ENCODE peak calls at places on chromosomes 12 and 14, in eight cellular contexts. K, C, J, X, V, F, O and D are unnamed samples.

GRCh38 chr14:69612014-69612758 is 790 bp downstream of the SUSD6 start:
- DNase-seq in K (peak; percentile 69), C (peak; percentile 68), J (no peak), X (no peak), V (peak; percentile 55), F (peak; percentile 87), O (peak; percentile 38), D (no peak)

GRCh38 chr12:4700621-4701026 is 19.6 kb upstream of the GALNT8 start:
- DNase-seq in K (peak; percentile 88), C (no peak), J (no peak), X (no peak), V (peak; percentile 42), F (no peak), O (peak; percentile 62), D (no peak)

GRCh38 chr14:99263564-99264330 is 8.2 kb downstream of the BCL11B start:
- DNase-seq in K (no peak), C (no peak), J (no peak), X (no peak), V (no peak), F (no peak), O (no peak), D (no peak)

GRCh38 chr14:100320157-100320856 is 2.8 kb upstream of the SLC25A47 start:
- DNase-seq in K (no peak), C (no peak), J (no peak), X (no peak), V (no peak), F (no peak), O (no peak), D (no peak)

GRCh38 chr14:34465069-34465859 is 3.2 kb upstream of the SPTSSA start:
- DNase-seq in K (no peak), C (no peak), J (no peak), X (no peak), V (no peak), F (no peak), O (no peak), D (no peak)

GRCh38 chr12:127340381-127340780 is 926.6 kb upstream of the TMEM132C start:
- DNase-seq in K (no peak), C (no peak), J (no peak), X (peak; percentile 23), V (no peak), F (no peak), O (no peak), D (no peak)

GRCh38 chr12:42104784-42105183 is 39.9 kb downstream of the GXYLT1 start:
- DNase-seq in K (no peak), C (no peak), J (no peak), X (no peak), V (no peak), F (no peak), O (no peak), D (no peak)

GRCh38 chr12:73361156-73361866 is 1089.1 kb downstream of the TRHDE start:
- DNase-seq in K (no peak), C (no peak), J (no peak), X (no peak), V (no peak), F (no peak), O (no peak), D (no peak)

GRCh38 chr14:98234208-98234607 is 1037.8 kb downstream of the BCL11B start:
- DNase-seq in K (no peak), C (no peak), J (no peak), X (no peak), V (no peak), F (no peak), O (no peak), D (no peak)